ENCODE peak calls at places on chromosomes 16 and 17, in six cellular contexts. H is fibroblast of mammary gland, K is osteoblast, D is NT2/D1, P is neural progenitor cell, Q is heart left ventricle. T is an unnamed sample.

GRCh38 chr17:74430706-74431567 is 951 bp upstream of the GPRC5C start:
- DNase-seq in H (peak), K (peak), D (no peak), P (peak), Q (peak), T (peak)

GRCh38 chr16:56368545-56368944 is 56.8 kb downstream of the AMFR start:
- DNase-seq in H (no peak), K (no peak), D (no peak), P (no peak), Q (no peak), T (no peak)

GRCh38 chr17:12407495-12407894 is 258.2 kb upstream of the MYOCD start:
- DNase-seq in H (no peak), K (no peak), D (no peak), P (no peak), Q (no peak), T (no peak)

GRCh38 chr16:87330257-87330624 is 13.0 kb upstream of the C16orf95 start:
- DNase-seq in H (no peak), K (no peak), D (no peak), P (no peak), Q (no peak), T (no peak)

GRCh38 chr17:34756670-34757021 is 177.3 kb downstream of the TMEM132E start:
- DNase-seq in H (no peak), K (peak), D (no peak), P (no peak), Q (no peak), T (peak)

GRCh38 chr16:21116148-21116693 is 34.4 kb downstream of the DNAH3 start:
- DNase-seq in H (peak), K (no peak), D (no peak), P (no peak), Q (no peak), T (no peak)

GRCh38 chr16:78931267-78932060 is 669.1 kb downstream of the MAF start:
- DNase-seq in H (no peak), K (no peak), D (no peak), P (no peak), Q (no peak), T (no peak)

GRCh38 chr16:2233872-2234812 is 2.1 kb upstream of the DNASE1L2 start:
- DNase-seq in H (no peak), K (no peak), D (no peak), P (no peak), Q (no peak), T (peak)

GRCh38 chr17:4584125-4584834 is at the start of gene SMTNL2:
- DNase-seq in H (no peak), K (peak), D (no peak), P (peak), Q (no peak), T (peak)

GRCh38 chr17:29237476-29238132 is 9.1 kb upstream of the CRYBA1 start:
- DNase-seq in H (peak), K (peak), D (no peak), P (no peak), Q (no peak), T (no peak)

GRCh38 chr17:17750881-17751280 is 69.6 kb downstream of the RAI1 start:
- DNase-seq in H (no peak), K (peak), D (no peak), P (no peak), Q (no peak), T (no peak)

GRCh38 chr17:49197346-49197998 is 12.9 kb downstream of the GNGT2 start:
- DNase-seq in H (no peak), K (no peak), D (no peak), P (no peak), Q (no peak), T (no peak)

GRCh38 chr16:51884773-51885172 is 662.2 kb downstream of the TOX3 start:
- DNase-seq in H (no peak), K (no peak), D (no peak), P (no peak), Q (no peak), T (no peak)

GRCh38 chr17:10870651-10871050 is 32.8 kb upstream of the PIRT start:
- DNase-seq in H (no peak), K (no peak), D (no peak), P (no peak), Q (no peak), T (no peak)

GRCh38 chr17:63082273-63082861 is 116.3 kb downstream of the TANC2 start:
- DNase-seq in H (peak), K (peak), D (no peak), P (no peak), Q (no peak), T (no peak)

GRCh38 chr17:79019631-79020584 is 4.1 kb upstream of the C1QTNF1 start:
- DNase-seq in H (peak), K (peak), D (no peak), P (peak), Q (peak), T (peak)

GRCh38 chr17:37718383-37719048 is 26.3 kb downstream of the HNF1B start:
- DNase-seq in H (no peak), K (no peak), D (no peak), P (no peak), Q (no peak), T (no peak)

GRCh38 chr16:84047626-84048025 is 5.0 kb upstream of the SLC38A8 start:
- DNase-seq in H (no peak), K (peak), D (no peak), P (no peak), Q (no peak), T (no peak)

GRCh38 chr17:21542991-21543390 is 149.3 kb upstream of the KCNJ18 start:
- DNase-seq in H (peak), K (no peak), D (no peak), P (no peak), Q (no peak), T (no peak)

GRCh38 chr17:35052240-35052608 is 11.3 kb downstream of the RFFL start:
- DNase-seq in H (peak), K (peak), D (no peak), P (no peak), Q (no peak), T (no peak)

GRCh38 chr16:6684076-6684673 is 648.5 kb upstream of the RBFOX1 start:
- DNase-seq in H (peak), K (no peak), D (peak), P (peak), Q (no peak), T (peak)

GRCh38 chr16:46711106-46711769 is 21.8 kb downstream of the ORC6 start:
- DNase-seq in H (no peak), K (no peak), D (no peak), P (no peak), Q (peak), T (no peak)

GRCh38 chr16:50988441-50988840 is 162.6 kb downstream of the SALL1 start:
- DNase-seq in H (no peak), K (no peak), D (no peak), P (no peak), Q (no peak), T (no peak)

GRCh38 chr17:61536417-61536955 is 54.5 kb downstream of the NACA2 start:
- DNase-seq in H (peak), K (no peak), D (no peak), P (no peak), Q (no peak), T (no peak)

GRCh38 chr16:24471616-24472015 is 67.8 kb upstream of the RBBP6 start:
- DNase-seq in H (no peak), K (no peak), D (no peak), P (peak), Q (no peak), T (no peak)

GRCh38 chr17:42076797-42077559 is 21.3 kb downstream of the ZNF385C start:
- DNase-seq in H (no peak), K (peak), D (no peak), P (no peak), Q (no peak), T (no peak)
- H3K4me3 ChIP-seq in H (no peak), K (no peak), D (no peak), P (no peak), Q (no peak), T (no peak)

GRCh38 chr17:44786551-44787081 is 27.8 kb downstream of the ADAM11 start:
- DNase-seq in H (no peak), K (peak), D (no peak), P (no peak), Q (peak), T (no peak)

GRCh38 chr17:44792276-44792675 is 33.5 kb downstream of the ADAM11 start:
- DNase-seq in H (peak), K (peak), D (no peak), P (no peak), Q (no peak), T (no peak)

GRCh38 chr17:44788139-44788538 is 29.4 kb downstream of the ADAM11 start:
- DNase-seq in H (peak), K (peak), D (no peak), P (no peak), Q (no peak), T (no peak)

GRCh38 chr17:44785921-44786320 is 27.1 kb downstream of the ADAM11 start:
- DNase-seq in H (no peak), K (peak), D (no peak), P (no peak), Q (no peak), T (no peak)

GRCh38 chr17:44787271-44787940 is 28.6 kb downstream of the ADAM11 start:
- DNase-seq in H (no peak), K (peak), D (no peak), P (no peak), Q (no peak), T (peak)
- H3K4me3 ChIP-seq in H (no peak), K (no peak), D (no peak), P (no peak), Q (no peak), T (no peak)

GRCh38 chr16:89300311-89300975 is 82.9 kb downstream of the ZNF778 start:
- DNase-seq in H (peak), K (no peak), D (no peak), P (no peak), Q (peak), T (no peak)
- H3K4me3 ChIP-seq in H (no peak), K (no peak), D (no peak), P (no peak), Q (no peak), T (no peak)

GRCh38 chr17:40347319-40348135 is 17.0 kb downstream of the GJD3 start:
- DNase-seq in H (no peak), K (peak), D (no peak), P (no peak), Q (peak), T (peak)

GRCh38 chr17:40344321-40345160 is 20.0 kb downstream of the GJD3 start:
- DNase-seq in H (no peak), K (peak), D (no peak), P (no peak), Q (no peak), T (no peak)

GRCh38 chr17:40346768-40347154 is 17.8 kb downstream of the GJD3 start:
- DNase-seq in H (no peak), K (peak), D (no peak), P (no peak), Q (no peak), T (no peak)

GRCh38 chr17:40345161-40346034 is 19.1 kb downstream of the GJD3 start:
- DNase-seq in H (peak), K (peak), D (peak), P (peak), Q (peak), T (peak)

GRCh38 chr17:40346061-40346767 is 18.3 kb downstream of the GJD3 start:
- DNase-seq in H (no peak), K (peak), D (no peak), P (no peak), Q (no peak), T (peak)
- H3K4me3 ChIP-seq in H (no peak), K (peak), D (peak), P (no peak), Q (peak), T (peak)

GRCh38 chr17:31479009-31479408 is 87.5 kb downstream of the RAB11FIP4 start:
- DNase-seq in H (no peak), K (no peak), D (no peak), P (no peak), Q (no peak), T (no peak)

GRCh38 chr17:31480067-31480466 is 88.6 kb downstream of the RAB11FIP4 start:
- DNase-seq in H (no peak), K (peak), D (no peak), P (no peak), Q (no peak), T (no peak)

GRCh38 chr17:31480904-31481782 is 89.7 kb downstream of the RAB11FIP4 start:
- DNase-seq in H (no peak), K (peak), D (no peak), P (no peak), Q (no peak), T (no peak)

GRCh38 chr17:31477417-31478055 is 86.1 kb downstream of the RAB11FIP4 start:
- DNase-seq in H (no peak), K (peak), D (no peak), P (no peak), Q (no peak), T (no peak)

DNA sequence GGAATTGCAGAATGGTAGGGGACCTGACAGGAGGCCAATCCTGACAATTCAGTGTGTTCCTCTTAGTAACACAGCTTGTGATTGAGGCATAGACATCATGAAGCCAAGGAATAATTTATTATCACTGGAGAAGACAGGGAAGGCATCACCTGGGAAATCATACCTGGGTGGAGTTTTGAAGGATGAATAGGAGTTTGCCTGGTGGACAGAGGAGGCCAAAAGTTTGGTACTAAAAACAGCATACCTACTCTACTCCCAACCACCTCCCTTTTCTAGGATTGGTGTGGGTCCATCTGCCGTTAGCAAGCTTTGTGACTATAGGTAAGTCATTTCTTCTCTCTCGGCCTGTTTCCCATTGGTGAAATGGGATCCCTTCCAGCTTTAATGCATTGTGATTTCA is 88.0 kb downstream of the RAB11FIP4 start:
- DNase-seq in H (no peak), K (no peak), D (no peak), P (no peak), Q (no peak), T (no peak)
- H3K4me3 ChIP-seq in H (no peak), K (no peak), D (no peak), P (no peak), Q (no peak), T (no peak)